ENCODE peak calls at places on chromosomes 4 and X, in four cellular contexts. L is naive thymus-derived CD4-positive, alpha-beta T cell; O is CD8-positive, alpha-beta memory T cell; D is esophagus muscularis mucosa. H is an unnamed sample.

GRCh38 chr4:165828928-165829327 is 44.1 kb upstream of the TLL1 start:
- DNase-seq in L (no peak), O (no peak), D (no peak), H (no peak)

GRCh38 chr4:79025170-79025569 is 85.9 kb upstream of the PAQR3 start:
- DNase-seq in L (no peak), O (no peak), D (no peak), H (no peak)

GRCh38 chr4:88573995-88574394 is 18.3 kb upstream of the HERC3 start:
- DNase-seq in L (no peak), O (no peak), D (no peak), H (no peak)

GRCh38 chr4:85399270-85399669 is 75.7 kb upstream of the ARHGAP24 start:
- DNase-seq in L (no peak), O (no peak), D (no peak), H (no peak)

GRCh38 chrX:27057883-27058282 is 405.3 kb downstream of the PPP4R3C start:
- DNase-seq in L (no peak), O (no peak), D (no peak), H (no peak)

GRCh38 chr4:37524267-37524666 is 161.9 kb downstream of the RELL1 start:
- DNase-seq in L (no peak), O (no peak), D (no peak), H (no peak)

GRCh38 chr4:820230-821172 is 5.4 kb downstream of the CPLX1 start:
- DNase-seq in L (no peak), O (no peak), D (no peak), H (no peak)

GRCh38 chr4:177381762-177382310 is 60.4 kb downstream of the AGA start:
- DNase-seq in L (no peak), O (no peak), D (no peak), H (no peak)

GRCh38 chr4:24214796-24215195 is 324.9 kb upstream of the PPARGC1A start:
- DNase-seq in L (no peak), O (no peak), D (no peak), H (no peak)

GRCh38 chrX:623599-624323 is 6.8 kb upstream of the SHOX start:
- DNase-seq in L (no peak), O (no peak), D (peak; percentile 37), H (no peak)

GRCh38 chr4:169024762-169025161 is 14.7 kb upstream of the CBR4 start:
- DNase-seq in L (no peak), O (no peak), D (no peak), H (no peak)

GRCh38 chrX:54208531-54208930 is 25.5 kb upstream of the FAM120C start:
- DNase-seq in L (no peak), O (no peak), D (no peak), H (no peak)

GRCh38 chrX:13733506-13733905 is 914 bp downstream of the TRAPPC2 start:
- DNase-seq in L (no peak), O (no peak), D (no peak), H (no peak)

GRCh38 chr4:37892641-37893040 is 1.8 kb downstream of the TBC1D1 start:
- DNase-seq in L (peak; percentile 18), O (peak; percentile 37), D (no peak), H (no peak)

GRCh38 chrX:140744085-140744484 is 34.5 kb downstream of the LINC00632 start:
- DNase-seq in L (no peak), O (peak; percentile 6), D (no peak), H (no peak)

GRCh38 chr4:17934286-17934685 is 87.3 kb downstream of the LCORL start:
- DNase-seq in L (no peak), O (no peak), D (no peak), H (no peak)

GRCh38 chr4:54566608-54567007 is 91.1 kb upstream of the KIT start:
- DNase-seq in L (no peak), O (peak; percentile 5), D (peak; percentile 79), H (no peak)

GRCh38 chr4:39825741-39826231 is 127.8 kb downstream of the UBE2K start:
- DNase-seq in L (no peak), O (no peak), D (no peak), H (peak; percentile 33)

GRCh38 chr4:7487464-7487863 is 52.7 kb upstream of the PSAPL1 start:
- DNase-seq in L (no peak), O (no peak), D (no peak), H (no peak)

GRCh38 chrX:84219551-84219950 is 31.6 kb upstream of the RPS6KA6 start:
- DNase-seq in L (no peak), O (no peak), D (no peak), H (no peak)

GRCh38 chr4:85946821-85947220 is 413.0 kb downstream of the MAPK10 start:
- DNase-seq in L (no peak), O (no peak), D (no peak), H (no peak)

GRCh38 chrX:136065044-136065671 is 79.9 kb downstream of the SLC9A6 start:
- DNase-seq in L (peak; percentile 76), O (peak; percentile 10), D (no peak), H (no peak)

GRCh38 chr4:47668810-47669408 is 169.0 kb downstream of the CORIN start:
- DNase-seq in L (peak; percentile 39), O (peak; percentile 5), D (no peak), H (peak; percentile 37)

GRCh38 chr4:161505141-161505540 is 658.7 kb downstream of the FSTL5 start:
- DNase-seq in L (no peak), O (no peak), D (no peak), H (no peak)

GRCh38 chr4:74933562-74934015 is 673 bp downstream of the PARM1 start:
- DNase-seq in L (no peak), O (no peak), D (no peak), H (no peak)

GRCh38 chr4:55781809-55782208 is 37.8 kb upstream of the EXOC1L start:
- DNase-seq in L (no peak), O (no peak), D (no peak), H (no peak)

GRCh38 chr4:72564184-72564583 is 4.8 kb downstream of the ADAMTS3 start:
- DNase-seq in L (no peak), O (no peak), D (no peak), H (no peak)

GRCh38 chrX:28901637-28902036 is 314.4 kb downstream of the IL1RAPL1 start:
- DNase-seq in L (no peak), O (no peak), D (no peak), H (no peak)

GRCh38 chr4:127505203-127505602 is 127.6 kb upstream of the INTU start:
- DNase-seq in L (no peak), O (no peak), D (no peak), H (peak; percentile 88)

GRCh38 chrX:41561045-41561444 is 113.9 kb downstream of the NYX start:
- DNase-seq in L (no peak), O (peak; percentile 29), D (no peak), H (peak; percentile 71)

GRCh38 chr4:80538276-80538926 is 202.9 kb downstream of the CFAP299 start:
- DNase-seq in L (no peak), O (no peak), D (no peak), H (no peak)

GRCh38 chr4:168766537-168767316 is 243.3 kb downstream of the CBR4 start:
- DNase-seq in L (no peak), O (no peak), D (no peak), H (no peak)

GRCh38 chrX:2677764-2678163 is 13.3 kb upstream of the CD99 start:
- DNase-seq in L (no peak), O (no peak), D (no peak), H (peak; percentile 98)

GRCh38 chr4:100657187-100657586 is 139.4 kb upstream of the EMCN start:
- DNase-seq in L (no peak), O (no peak), D (no peak), H (peak; percentile 55)

GRCh38 chrX:119655125-119655524 is 37.8 kb downstream of the SEPTIN6 start:
- DNase-seq in L (no peak), O (no peak), D (no peak), H (peak; percentile 13)

GRCh38 chrX:118115948-118116307 is 682 bp downstream of the KLHL13 start:
- DNase-seq in L (no peak), O (no peak), D (no peak), H (no peak)

GRCh38 chr4:57065730-57066482 is 44.3 kb downstream of the IGFBP7 start:
- DNase-seq in L (no peak), O (no peak), D (no peak), H (no peak)

GRCh38 chrX:15399901-15400500 is 15.8 kb upstream of the VEGFD start:
- DNase-seq in L (no peak), O (no peak), D (no peak), H (no peak)

GRCh38 chr4:127410644-127411043 is 222.1 kb upstream of the INTU start:
- DNase-seq in L (no peak), O (no peak), D (no peak), H (no peak)

GRCh38 chr4:153809307-153809706 is 20.4 kb upstream of the SFRP2 start:
- DNase-seq in L (peak; percentile 78), O (peak; percentile 61), D (no peak), H (no peak)

GRCh38 chr4:98838977-98839618 is 89.8 kb downstream of the EIF4E start:
- DNase-seq in L (no peak), O (no peak), D (peak; percentile 29), H (no peak)
- H3K4me3 ChIP-seq in L (no peak overlapping the region), O (no peak overlapping the region), D (no peak overlapping the region), H (no peak overlapping the region)

GRCh38 chr4:185399466-185399865 is 2.8 kb downstream of the ANKRD37 start:
- DNase-seq in L (no peak), O (no peak), D (no peak), H (no peak)
- H3K4me3 ChIP-seq in L (no peak overlapping the region), O (no peak overlapping the region), D (no peak overlapping the region), H (no peak overlapping the region)

DNA sequence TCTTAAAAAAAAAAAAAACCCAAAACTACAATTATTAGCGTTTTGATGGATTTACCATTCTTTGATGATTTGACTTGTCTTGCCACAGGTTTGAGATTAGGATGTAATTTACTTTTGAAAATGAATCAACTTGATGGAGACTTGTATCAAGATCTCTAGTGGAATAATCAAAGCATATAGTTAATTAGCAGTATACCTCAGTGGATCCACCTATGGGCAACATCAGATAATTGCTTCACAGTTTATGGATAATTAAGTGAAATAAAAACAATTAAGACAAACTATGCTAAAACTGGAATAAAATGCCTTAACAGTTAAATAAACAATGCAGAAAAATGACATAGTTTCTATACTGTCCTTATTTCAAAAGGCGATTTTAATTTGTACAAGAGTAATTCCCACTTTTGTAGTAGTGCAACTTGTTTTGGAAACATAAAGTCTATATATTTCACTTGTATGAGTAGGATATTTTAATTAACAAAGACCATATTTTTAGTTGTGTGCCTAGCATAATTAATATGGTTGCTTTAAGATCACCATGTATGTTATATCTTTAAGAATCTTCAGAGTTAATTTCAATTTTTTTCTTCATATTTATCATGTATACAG is 4.2 kb downstream of the CPEB2 start:
- DNase-seq in L (peak; percentile 31), O (peak; percentile 31), D (no peak), H (no peak)
- H3K4me3 ChIP-seq in L (no peak overlapping the region), O (no peak overlapping the region), D (peak overlapping the region; percentile 91), H (peak overlapping the region; percentile 88)

GRCh38 chr4:149344436-149344835 is 471.2 kb downstream of the IQCM start:
- DNase-seq in L (no peak), O (no peak), D (no peak), H (peak; percentile 13)
- H3K4me3 ChIP-seq in L (no peak overlapping the region), O (no peak overlapping the region), D (no peak overlapping the region), H (no peak overlapping the region)

GRCh38 chrX:134990475-134991473 is at the start of gene SMIM10:
- DNase-seq in L (no peak), O (no peak), D (peak; percentile 91), H (peak; percentile 24)
- H3K4me3 ChIP-seq in L (no peak within 1 kb of the TSS), O (no peak within 1 kb of the TSS), D (peak within 1 kb of the TSS; percentile 64), H (peak within 1 kb of the TSS; percentile 29)